ENCODE peak calls at places on chromosome 13, in seven cellular contexts. One of them, this sample, is unnamed.

GRCh38 chr13:39605677-39606320 is 2.8 kb upstream of the LHFPL6 start:
- DNase-seq in neuronal stem cell: no peak
- DNase-seq in mesenchymal stem cell: no peak
- DNase-seq in IMR-90: no peak
- DNase-seq in mesendoderm: peak; percentile 61
- DNase-seq in H9: no peak
- DNase-seq in trophoblast cell: peak; percentile 86
- DNase-seq in this sample: no peak

GRCh38 chr13:19605161-19605955 is 28.1 kb upstream of the MPHOSPH8 start:
- DNase-seq in neuronal stem cell: no peak
- DNase-seq in mesenchymal stem cell: no peak
- DNase-seq in IMR-90: peak; percentile 34
- DNase-seq in mesendoderm: no peak
- DNase-seq in H9: no peak
- DNase-seq in trophoblast cell: no peak
- DNase-seq in this sample: no peak

GRCh38 chr13:25806304-25806974 is 245.4 kb downstream of the SHISA2 start:
- DNase-seq in neuronal stem cell: no peak
- DNase-seq in mesenchymal stem cell: peak; percentile 37
- DNase-seq in IMR-90: no peak
- DNase-seq in mesendoderm: no peak
- DNase-seq in H9: no peak
- DNase-seq in trophoblast cell: no peak
- DNase-seq in this sample: no peak

GRCh38 chr13:33119886-33120543 is 103.8 kb downstream of the KL start:
- DNase-seq in neuronal stem cell: no peak
- DNase-seq in mesenchymal stem cell: no peak
- DNase-seq in IMR-90: peak; percentile 39
- DNase-seq in mesendoderm: no peak
- DNase-seq in H9: no peak
- DNase-seq in trophoblast cell: peak; percentile 98
- DNase-seq in this sample: no peak

GRCh38 chr13:69737129-69737935 is 370.3 kb upstream of the ATXN8OS start:
- DNase-seq in neuronal stem cell: no peak
- DNase-seq in mesenchymal stem cell: no peak
- DNase-seq in IMR-90: no peak
- DNase-seq in mesendoderm: no peak
- DNase-seq in H9: no peak
- DNase-seq in trophoblast cell: no peak
- DNase-seq in this sample: no peak

GRCh38 chr13:36072536-36072935 is 58.6 kb downstream of the DCLK1 start:
- DNase-seq in neuronal stem cell: no peak
- DNase-seq in mesenchymal stem cell: no peak
- DNase-seq in IMR-90: no peak
- DNase-seq in mesendoderm: no peak
- DNase-seq in H9: no peak
- DNase-seq in trophoblast cell: peak; percentile 80
- DNase-seq in this sample: no peak

GRCh38 chr13:39970177-39970846 is 314.9 kb downstream of the COG6 start:
- DNase-seq in neuronal stem cell: peak; percentile 14
- DNase-seq in mesenchymal stem cell: no peak
- DNase-seq in IMR-90: no peak
- DNase-seq in mesendoderm: no peak
- DNase-seq in H9: no peak
- DNase-seq in trophoblast cell: peak; percentile 5
- DNase-seq in this sample: no peak

GRCh38 chr13:62837895-62838294 is 1422.2 kb upstream of the PCDH20 start:
- DNase-seq in neuronal stem cell: no peak
- DNase-seq in mesenchymal stem cell: peak; percentile 21
- DNase-seq in IMR-90: peak; percentile 93
- DNase-seq in mesendoderm: no peak
- DNase-seq in H9: no peak
- DNase-seq in trophoblast cell: no peak
- DNase-seq in this sample: no peak

GRCh38 chr13:46179576-46180368 is 2.2 kb downstream of the LCP1 start:
- DNase-seq in neuronal stem cell: no peak
- DNase-seq in mesenchymal stem cell: no peak
- DNase-seq in IMR-90: no peak
- DNase-seq in mesendoderm: no peak
- DNase-seq in H9: no peak
- DNase-seq in trophoblast cell: no peak
- DNase-seq in this sample: no peak

GRCh38 chr13:26300140-26300539 is 46.2 kb downstream of the CDK8 start:
- DNase-seq in neuronal stem cell: no peak
- DNase-seq in mesenchymal stem cell: peak; percentile 66
- DNase-seq in IMR-90: peak; percentile 86
- DNase-seq in mesendoderm: no peak
- DNase-seq in H9: no peak
- DNase-seq in trophoblast cell: no peak
- DNase-seq in this sample: no peak

GRCh38 chr13:30892966-30893365 is 13.1 kb upstream of the MEDAG start:
- DNase-seq in neuronal stem cell: no peak
- DNase-seq in mesenchymal stem cell: peak; percentile 41
- DNase-seq in IMR-90: peak; percentile 48
- DNase-seq in mesendoderm: peak; percentile 84
- DNase-seq in H9: peak; percentile 83
- DNase-seq in trophoblast cell: peak; percentile 19
- DNase-seq in this sample: peak; percentile 94

GRCh38 chr13:24225930-24226329 is 65.4 kb downstream of the SPATA13 start:
- DNase-seq in neuronal stem cell: no peak
- DNase-seq in mesenchymal stem cell: no peak
- DNase-seq in IMR-90: no peak
- DNase-seq in mesendoderm: peak; percentile 77
- DNase-seq in H9: peak; percentile 48
- DNase-seq in trophoblast cell: no peak
- DNase-seq in this sample: no peak

GRCh38 chr13:106159295-106160195 is 375.9 kb downstream of the EFNB2 start:
- DNase-seq in neuronal stem cell: no peak
- DNase-seq in mesenchymal stem cell: no peak
- DNase-seq in IMR-90: no peak
- DNase-seq in mesendoderm: no peak
- DNase-seq in H9: peak; percentile 51
- DNase-seq in trophoblast cell: peak; percentile 56
- DNase-seq in this sample: no peak

GRCh38 chr13:30416471-30416870 is 5.8 kb upstream of the UBE2L5 start:
- DNase-seq in neuronal stem cell: no peak
- DNase-seq in mesenchymal stem cell: no peak
- DNase-seq in IMR-90: no peak
- DNase-seq in mesendoderm: no peak
- DNase-seq in H9: no peak
- DNase-seq in trophoblast cell: no peak
- DNase-seq in this sample: no peak

GRCh38 chr13:50797081-50797480 is 46.4 kb downstream of the DLEU7 start:
- DNase-seq in neuronal stem cell: no peak
- DNase-seq in mesenchymal stem cell: no peak
- DNase-seq in IMR-90: no peak
- DNase-seq in mesendoderm: no peak
- DNase-seq in H9: no peak
- DNase-seq in trophoblast cell: no peak
- DNase-seq in this sample: no peak

GRCh38 chr13:43874512-43875092 is 4.9 kb downstream of the CCDC122 start:
- DNase-seq in neuronal stem cell: no peak
- DNase-seq in mesenchymal stem cell: peak; percentile 49
- DNase-seq in IMR-90: peak; percentile 54
- DNase-seq in mesendoderm: peak; percentile 25
- DNase-seq in H9: no peak
- DNase-seq in trophoblast cell: peak; percentile 65
- DNase-seq in this sample: no peak

GRCh38 chr13:29577135-29578051 is 18.1 kb downstream of the SLC7A1 start:
- DNase-seq in neuronal stem cell: no peak
- DNase-seq in mesenchymal stem cell: no peak
- DNase-seq in IMR-90: peak; percentile 38
- DNase-seq in mesendoderm: no peak
- DNase-seq in H9: no peak
- DNase-seq in trophoblast cell: no peak
- DNase-seq in this sample: no peak

GRCh38 chr13:94176576-94176975 is 302.9 kb downstream of the DCT start:
- DNase-seq in neuronal stem cell: no peak
- DNase-seq in mesenchymal stem cell: peak; percentile 43
- DNase-seq in IMR-90: no peak
- DNase-seq in mesendoderm: no peak
- DNase-seq in H9: no peak
- DNase-seq in trophoblast cell: no peak
- DNase-seq in this sample: no peak
- H3K4ac ChIP-seq in neuronal stem cell: no peak overlapping the region
- H3K4ac ChIP-seq in mesenchymal stem cell: no peak overlapping the region
- H3K4ac ChIP-seq in IMR-90: no peak overlapping the region
- H3K4ac ChIP-seq in mesendoderm: no peak overlapping the region
- H3K4ac ChIP-seq in H9: no peak overlapping the region
- H3K4ac ChIP-seq in trophoblast cell: no peak overlapping the region
- H3K4ac ChIP-seq in this sample: no peak overlapping the region

GRCh38 chr13:110957931-110958330 is 43.1 kb upstream of the ANKRD10 start:
- DNase-seq in neuronal stem cell: no peak
- DNase-seq in mesenchymal stem cell: no peak
- DNase-seq in IMR-90: no peak
- DNase-seq in mesendoderm: no peak
- DNase-seq in H9: no peak
- DNase-seq in trophoblast cell: peak; percentile 59
- DNase-seq in this sample: no peak

GRCh38 chr13:110953416-110953815 is 38.5 kb upstream of the ANKRD10 start:
- DNase-seq in neuronal stem cell: no peak
- DNase-seq in mesenchymal stem cell: no peak
- DNase-seq in IMR-90: no peak
- DNase-seq in mesendoderm: no peak
- DNase-seq in H9: no peak
- DNase-seq in trophoblast cell: no peak
- DNase-seq in this sample: peak; percentile 34

GRCh38 chr13:110953833-110954532 is 39.1 kb upstream of the ANKRD10 start:
- DNase-seq in neuronal stem cell: no peak
- DNase-seq in mesenchymal stem cell: no peak
- DNase-seq in IMR-90: no peak
- DNase-seq in mesendoderm: no peak
- DNase-seq in H9: no peak
- DNase-seq in trophoblast cell: no peak
- DNase-seq in this sample: no peak

GRCh38 chr13:110960219-110960618 is 45.4 kb upstream of the ANKRD10 start:
- DNase-seq in neuronal stem cell: no peak
- DNase-seq in mesenchymal stem cell: no peak
- DNase-seq in IMR-90: no peak
- DNase-seq in mesendoderm: no peak
- DNase-seq in H9: no peak
- DNase-seq in trophoblast cell: peak; percentile 22
- DNase-seq in this sample: no peak

DNA sequence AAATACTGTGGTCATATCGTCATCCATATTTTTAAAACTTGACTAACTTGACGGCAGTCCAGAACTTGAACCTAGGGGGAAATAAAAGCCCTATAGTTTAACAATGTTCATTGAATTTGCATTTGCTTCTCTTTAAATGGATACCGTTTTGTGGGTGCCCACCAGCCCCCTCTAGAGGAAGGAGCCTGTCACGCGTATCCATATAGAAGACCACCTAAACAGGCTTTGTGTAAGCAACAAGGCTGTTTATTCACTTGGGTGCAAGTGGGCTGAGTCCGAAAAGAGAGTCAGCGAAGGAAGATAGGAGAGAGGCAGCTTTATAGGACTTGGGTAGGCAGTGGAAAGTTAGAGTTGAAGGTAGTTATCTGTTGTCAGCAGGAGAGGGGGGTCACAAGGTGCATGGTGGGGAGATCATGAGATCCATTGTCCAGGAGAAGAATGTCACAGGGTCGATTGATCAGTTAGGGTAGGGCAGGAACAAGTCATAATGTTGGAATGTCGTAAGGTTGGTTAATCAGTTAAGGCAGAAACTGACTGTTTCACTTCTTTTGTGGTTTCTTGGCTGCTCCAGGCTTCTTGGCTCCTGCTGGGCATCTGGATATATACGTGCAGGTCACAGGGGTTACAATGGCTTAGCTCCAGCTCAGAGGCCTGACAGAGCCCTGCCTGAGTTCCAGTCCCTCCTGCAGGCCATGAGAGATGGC is 42.5 kb upstream of the ANKRD10 start:
- DNase-seq in neuronal stem cell: no peak
- DNase-seq in mesenchymal stem cell: no peak
- DNase-seq in IMR-90: peak; percentile 16
- DNase-seq in mesendoderm: peak; percentile 58
- DNase-seq in H9: no peak
- DNase-seq in trophoblast cell: peak; percentile 67
- DNase-seq in this sample: peak; percentile 72
- H3K4ac ChIP-seq in neuronal stem cell: no peak overlapping the region
- H3K4ac ChIP-seq in mesenchymal stem cell: no peak overlapping the region
- H3K4ac ChIP-seq in IMR-90: peak overlapping the region; percentile 35
- H3K4ac ChIP-seq in mesendoderm: no peak overlapping the region
- H3K4ac ChIP-seq in H9: no peak overlapping the region
- H3K4ac ChIP-seq in trophoblast cell: no peak overlapping the region
- H3K4ac ChIP-seq in this sample: no peak overlapping the region

GRCh38 chr13:67619987-67620386 is 389.9 kb upstream of the PCDH9 start:
- DNase-seq in neuronal stem cell: no peak
- DNase-seq in mesenchymal stem cell: peak; percentile 57
- DNase-seq in IMR-90: peak; percentile 64
- DNase-seq in mesendoderm: no peak
- DNase-seq in H9: no peak
- DNase-seq in trophoblast cell: no peak
- DNase-seq in this sample: no peak

GRCh38 chr13:67620665-67621064 is 390.5 kb upstream of the PCDH9 start:
- DNase-seq in neuronal stem cell: no peak
- DNase-seq in mesenchymal stem cell: peak; percentile 8
- DNase-seq in IMR-90: peak; percentile 86
- DNase-seq in mesendoderm: no peak
- DNase-seq in H9: no peak
- DNase-seq in trophoblast cell: no peak
- DNase-seq in this sample: no peak

GRCh38 chr13:67623630-67624029 is 393.5 kb upstream of the PCDH9 start:
- DNase-seq in neuronal stem cell: no peak
- DNase-seq in mesenchymal stem cell: no peak
- DNase-seq in IMR-90: no peak
- DNase-seq in mesendoderm: no peak
- DNase-seq in H9: no peak
- DNase-seq in trophoblast cell: no peak
- DNase-seq in this sample: no peak

GRCh38 chr13:67614577-67614976 is 384.4 kb upstream of the PCDH9 start:
- DNase-seq in neuronal stem cell: no peak
- DNase-seq in mesenchymal stem cell: no peak
- DNase-seq in IMR-90: no peak
- DNase-seq in mesendoderm: no peak
- DNase-seq in H9: no peak
- DNase-seq in trophoblast cell: no peak
- DNase-seq in this sample: no peak

DNA sequence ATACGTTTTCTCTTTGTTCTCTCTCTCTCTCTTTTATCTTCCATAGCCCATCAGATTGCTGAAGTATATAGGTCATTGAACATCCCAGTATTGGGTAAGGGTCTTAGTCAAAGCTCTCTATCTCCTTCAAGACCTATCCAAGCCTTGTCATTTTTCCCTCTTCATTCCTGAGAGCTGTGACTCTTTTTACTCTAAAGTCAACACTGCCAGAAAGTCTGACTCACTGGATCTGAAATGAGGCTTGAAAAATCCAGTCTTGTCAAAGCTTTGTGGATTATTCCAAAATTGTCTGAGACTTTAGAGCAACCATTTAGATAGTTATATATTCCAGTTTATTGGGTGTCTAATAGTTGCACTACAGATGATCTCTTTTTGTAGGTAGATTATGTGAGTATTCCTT is 389.2 kb upstream of the PCDH9 start:
- DNase-seq in neuronal stem cell: no peak
- DNase-seq in mesenchymal stem cell: peak; percentile 38
- DNase-seq in IMR-90: peak; percentile 59
- DNase-seq in mesendoderm: no peak
- DNase-seq in H9: no peak
- DNase-seq in trophoblast cell: no peak
- DNase-seq in this sample: no peak
- H3K4ac ChIP-seq in neuronal stem cell: no peak overlapping the region
- H3K4ac ChIP-seq in mesenchymal stem cell: no peak overlapping the region
- H3K4ac ChIP-seq in IMR-90: peak overlapping the region; percentile 60
- H3K4ac ChIP-seq in mesendoderm: no peak overlapping the region
- H3K4ac ChIP-seq in H9: no peak overlapping the region
- H3K4ac ChIP-seq in trophoblast cell: no peak overlapping the region
- H3K4ac ChIP-seq in this sample: no peak overlapping the region

GRCh38 chr13:52847322-52847681 is 1.1 kb downstream of the PCDH8 start:
- DNase-seq in neuronal stem cell: no peak
- DNase-seq in mesenchymal stem cell: no peak
- DNase-seq in IMR-90: no peak
- DNase-seq in mesendoderm: no peak
- DNase-seq in H9: no peak
- DNase-seq in trophoblast cell: no peak
- DNase-seq in this sample: no peak
- H3K4ac ChIP-seq in neuronal stem cell: no peak overlapping the region
- H3K4ac ChIP-seq in mesenchymal stem cell: no peak overlapping the region
- H3K4ac ChIP-seq in IMR-90: no peak overlapping the region
- H3K4ac ChIP-seq in mesendoderm: no peak overlapping the region
- H3K4ac ChIP-seq in H9: no peak overlapping the region
- H3K4ac ChIP-seq in trophoblast cell: no peak overlapping the region
- H3K4ac ChIP-seq in this sample: no peak overlapping the region

This sample was measured in H1.